ENCODE peak calls at places on chromosome 7, in nine cellular contexts. One of them, this sample, is unnamed.

GRCh38 chr7:78345293-78345692 is 546.7 kb downstream of the PHTF2 start:
- DNase-seq in GM12864: no peak
- DNase-seq in GM20000: no peak
- DNase-seq in astrocyte of the cerebellum: no peak
- DNase-seq in tibial nerve: no peak
- DNase-seq in natural killer cell: no peak
- DNase-seq in astrocyte of the spinal cord: no peak
- DNase-seq in left ventricle myocardium inferior: no peak
- DNase-seq in cardiac fibroblast: no peak
- DNase-seq in this sample: no peak

GRCh38 chr7:74475987-74476350 is 22.3 kb downstream of the GTF2IRD1 start:
- DNase-seq in GM12864: no peak
- DNase-seq in GM20000: no peak
- DNase-seq in astrocyte of the cerebellum: no peak
- DNase-seq in tibial nerve: no peak
- DNase-seq in natural killer cell: no peak
- DNase-seq in astrocyte of the spinal cord: no peak
- DNase-seq in left ventricle myocardium inferior: no peak
- DNase-seq in cardiac fibroblast: no peak
- DNase-seq in this sample: no peak

GRCh38 chr7:152081088-152081487 is 55.6 kb downstream of the GALNT11 start:
- DNase-seq in GM12864: no peak
- DNase-seq in GM20000: no peak
- DNase-seq in astrocyte of the cerebellum: no peak
- DNase-seq in tibial nerve: no peak
- DNase-seq in natural killer cell: no peak
- DNase-seq in astrocyte of the spinal cord: no peak
- DNase-seq in left ventricle myocardium inferior: no peak
- DNase-seq in cardiac fibroblast: no peak
- DNase-seq in this sample: no peak

GRCh38 chr7:87482115-87482514 is 6.6 kb upstream of the ABCB4 start:
- DNase-seq in GM12864: no peak
- DNase-seq in GM20000: no peak
- DNase-seq in astrocyte of the cerebellum: no peak
- DNase-seq in tibial nerve: no peak
- DNase-seq in natural killer cell: no peak
- DNase-seq in astrocyte of the spinal cord: no peak
- DNase-seq in left ventricle myocardium inferior: no peak
- DNase-seq in cardiac fibroblast: no peak
- DNase-seq in this sample: no peak

GRCh38 chr7:45347804-45348203 is 190.2 kb downstream of the RAMP3 start:
- DNase-seq in GM12864: no peak
- DNase-seq in GM20000: no peak
- DNase-seq in astrocyte of the cerebellum: no peak
- DNase-seq in tibial nerve: no peak
- DNase-seq in natural killer cell: no peak
- DNase-seq in astrocyte of the spinal cord: no peak
- DNase-seq in left ventricle myocardium inferior: no peak
- DNase-seq in cardiac fibroblast: no peak
- DNase-seq in this sample: no peak

GRCh38 chr7:41048771-41049170 is 654.1 kb downstream of the INHBA start:
- DNase-seq in GM12864: no peak
- DNase-seq in GM20000: no peak
- DNase-seq in astrocyte of the cerebellum: no peak
- DNase-seq in tibial nerve: no peak
- DNase-seq in natural killer cell: no peak
- DNase-seq in astrocyte of the spinal cord: no peak
- DNase-seq in left ventricle myocardium inferior: no peak
- DNase-seq in cardiac fibroblast: no peak
- DNase-seq in this sample: no peak

GRCh38 chr7:95687759-95688343 is 84.5 kb upstream of the DYNC1I1 start:
- DNase-seq in GM12864: no peak
- DNase-seq in GM20000: no peak
- DNase-seq in astrocyte of the cerebellum: peak
- DNase-seq in tibial nerve: no peak
- DNase-seq in natural killer cell: no peak
- DNase-seq in astrocyte of the spinal cord: peak
- DNase-seq in left ventricle myocardium inferior: no peak
- DNase-seq in cardiac fibroblast: peak
- DNase-seq in this sample: no peak

GRCh38 chr7:17369686-17370426 is 71.4 kb downstream of the AHR start:
- DNase-seq in GM12864: no peak
- DNase-seq in GM20000: no peak
- DNase-seq in astrocyte of the cerebellum: peak
- DNase-seq in tibial nerve: peak
- DNase-seq in natural killer cell: no peak
- DNase-seq in astrocyte of the spinal cord: peak
- DNase-seq in left ventricle myocardium inferior: no peak
- DNase-seq in cardiac fibroblast: peak
- DNase-seq in this sample: no peak

GRCh38 chr7:116097365-116098009 is 66.9 kb upstream of the TFEC start:
- DNase-seq in GM12864: no peak
- DNase-seq in GM20000: no peak
- DNase-seq in astrocyte of the cerebellum: peak
- DNase-seq in tibial nerve: no peak
- DNase-seq in natural killer cell: no peak
- DNase-seq in astrocyte of the spinal cord: peak
- DNase-seq in left ventricle myocardium inferior: no peak
- DNase-seq in cardiac fibroblast: peak
- DNase-seq in this sample: no peak

GRCh38 chr7:139897422-139898085 is 68.5 kb downstream of the TBXAS1 start:
- DNase-seq in GM12864: no peak
- DNase-seq in GM20000: no peak
- DNase-seq in astrocyte of the cerebellum: no peak
- DNase-seq in tibial nerve: no peak
- DNase-seq in natural killer cell: no peak
- DNase-seq in astrocyte of the spinal cord: no peak
- DNase-seq in left ventricle myocardium inferior: no peak
- DNase-seq in cardiac fibroblast: no peak
- DNase-seq in this sample: no peak

GRCh38 chr7:147231275-147231674 is 1114.7 kb downstream of the CNTNAP2 start:
- DNase-seq in GM12864: no peak
- DNase-seq in GM20000: no peak
- DNase-seq in astrocyte of the cerebellum: no peak
- DNase-seq in tibial nerve: no peak
- DNase-seq in natural killer cell: no peak
- DNase-seq in astrocyte of the spinal cord: no peak
- DNase-seq in left ventricle myocardium inferior: no peak
- DNase-seq in cardiac fibroblast: no peak
- DNase-seq in this sample: no peak

GRCh38 chr7:14717711-14718304 is 184.7 kb downstream of the DGKB start:
- DNase-seq in GM12864: no peak
- DNase-seq in GM20000: no peak
- DNase-seq in astrocyte of the cerebellum: peak
- DNase-seq in tibial nerve: no peak
- DNase-seq in natural killer cell: no peak
- DNase-seq in astrocyte of the spinal cord: peak
- DNase-seq in left ventricle myocardium inferior: no peak
- DNase-seq in cardiac fibroblast: peak
- DNase-seq in this sample: no peak

GRCh38 chr7:133771778-133772421 is 355.2 kb upstream of the LRGUK start:
- DNase-seq in GM12864: no peak
- DNase-seq in GM20000: no peak
- DNase-seq in astrocyte of the cerebellum: no peak
- DNase-seq in tibial nerve: no peak
- DNase-seq in natural killer cell: no peak
- DNase-seq in astrocyte of the spinal cord: no peak
- DNase-seq in left ventricle myocardium inferior: no peak
- DNase-seq in cardiac fibroblast: no peak
- DNase-seq in this sample: no peak

GRCh38 chr7:18128846-18129245 is 101.2 kb upstream of the PRPS1L1 start:
- DNase-seq in GM12864: no peak
- DNase-seq in GM20000: no peak
- DNase-seq in astrocyte of the cerebellum: no peak
- DNase-seq in tibial nerve: no peak
- DNase-seq in natural killer cell: no peak
- DNase-seq in astrocyte of the spinal cord: no peak
- DNase-seq in left ventricle myocardium inferior: no peak
- DNase-seq in cardiac fibroblast: no peak
- DNase-seq in this sample: no peak

GRCh38 chr7:44477063-44477830 is 13.2 kb downstream of the NUDCD3 start:
- DNase-seq in GM12864: peak
- DNase-seq in GM20000: peak
- DNase-seq in astrocyte of the cerebellum: peak
- DNase-seq in tibial nerve: peak
- DNase-seq in natural killer cell: peak
- DNase-seq in astrocyte of the spinal cord: peak
- DNase-seq in left ventricle myocardium inferior: peak
- DNase-seq in cardiac fibroblast: peak
- DNase-seq in this sample: peak

GRCh38 chr7:155945670-155946325 is 133.5 kb upstream of the SHH start:
- DNase-seq in GM12864: no peak
- DNase-seq in GM20000: no peak
- DNase-seq in astrocyte of the cerebellum: no peak
- DNase-seq in tibial nerve: no peak
- DNase-seq in natural killer cell: no peak
- DNase-seq in astrocyte of the spinal cord: no peak
- DNase-seq in left ventricle myocardium inferior: no peak
- DNase-seq in cardiac fibroblast: no peak
- DNase-seq in this sample: no peak

DNA sequence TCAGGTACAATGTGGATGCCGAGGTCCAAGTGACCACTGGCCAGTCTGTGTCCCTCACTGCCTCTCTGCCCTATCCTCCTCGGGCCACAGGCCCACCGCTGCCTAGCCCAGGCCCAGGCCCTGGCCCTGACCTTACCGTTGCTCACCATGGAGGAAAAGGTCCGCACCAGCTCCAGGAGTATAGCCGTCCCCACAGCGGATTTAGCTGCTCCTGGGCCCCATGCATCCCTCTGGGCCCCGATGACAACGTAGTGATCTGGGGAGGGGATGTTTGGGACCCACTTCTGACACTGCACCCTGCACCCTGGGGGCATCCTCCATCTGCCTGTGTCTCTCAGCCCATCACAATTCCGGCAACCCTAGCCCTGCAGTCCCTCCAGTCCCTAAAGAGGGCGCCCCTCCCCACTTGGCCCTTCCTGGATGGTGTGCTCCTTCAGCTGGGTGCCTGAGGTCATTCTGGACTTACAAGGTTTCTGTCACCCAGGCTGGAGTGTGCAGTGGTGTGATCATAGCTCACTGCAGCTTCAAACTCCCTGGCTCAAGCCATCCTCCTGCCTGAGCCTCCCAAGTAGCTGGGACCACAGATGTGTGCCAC is 12.1 kb downstream of the TFR2 start:
- DNase-seq in GM12864: no peak
- DNase-seq in GM20000: peak
- DNase-seq in astrocyte of the cerebellum: no peak
- DNase-seq in tibial nerve: no peak
- DNase-seq in natural killer cell: no peak
- DNase-seq in astrocyte of the spinal cord: no peak
- DNase-seq in left ventricle myocardium inferior: no peak
- DNase-seq in cardiac fibroblast: no peak
- DNase-seq in this sample: no peak
- TF ChIP-seq CTCF in GM12864: peak
- TF ChIP-seq CTCF in GM20000: peak
- TF ChIP-seq CTCF in astrocyte of the cerebellum: peak
- TF ChIP-seq CTCF in tibial nerve: no peak
- TF ChIP-seq CTCF in natural killer cell: no peak
- TF ChIP-seq CTCF in astrocyte of the spinal cord: peak
- TF ChIP-seq CTCF in left ventricle myocardium inferior: peak
- TF ChIP-seq CTCF in cardiac fibroblast: peak
- TF ChIP-seq CTCF in this sample: peak

GRCh38 chr7:220151-220841 is 27.9 kb downstream of the FAM20C start:
- DNase-seq in GM12864: no peak
- DNase-seq in GM20000: no peak
- DNase-seq in astrocyte of the cerebellum: no peak
- DNase-seq in tibial nerve: no peak
- DNase-seq in natural killer cell: no peak
- DNase-seq in astrocyte of the spinal cord: no peak
- DNase-seq in left ventricle myocardium inferior: no peak
- DNase-seq in cardiac fibroblast: no peak
- DNase-seq in this sample: no peak
- TF ChIP-seq CTCF in GM12864: no peak
- TF ChIP-seq CTCF in GM20000: no peak
- TF ChIP-seq CTCF in astrocyte of the cerebellum: no peak
- TF ChIP-seq CTCF in tibial nerve: peak
- TF ChIP-seq CTCF in natural killer cell: no peak
- TF ChIP-seq CTCF in astrocyte of the spinal cord: peak
- TF ChIP-seq CTCF in left ventricle myocardium inferior: no peak
- TF ChIP-seq CTCF in cardiac fibroblast: no peak
- TF ChIP-seq CTCF in this sample: no peak

DNA sequence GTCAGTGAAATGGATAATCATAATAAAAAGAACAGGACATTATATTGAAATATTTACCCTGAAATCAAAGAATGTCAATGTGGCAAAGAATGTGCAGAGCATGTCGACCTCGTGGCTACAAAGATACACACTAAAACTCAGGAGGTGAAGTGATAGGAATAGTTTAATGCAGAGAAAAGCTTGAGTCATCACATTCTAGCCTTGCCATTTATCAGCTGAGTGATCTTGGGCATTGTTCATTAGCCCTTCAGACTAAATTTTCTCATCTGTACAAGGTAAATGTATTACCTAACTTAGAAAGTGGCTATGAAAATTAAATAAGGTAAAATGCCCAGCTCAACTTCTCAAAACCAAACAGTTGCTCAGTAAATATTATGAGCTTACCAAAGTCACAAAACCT is 22.6 kb downstream of the CALCR start:
- DNase-seq in GM12864: no peak
- DNase-seq in GM20000: no peak
- DNase-seq in astrocyte of the cerebellum: no peak
- DNase-seq in tibial nerve: no peak
- DNase-seq in natural killer cell: no peak
- DNase-seq in astrocyte of the spinal cord: no peak
- DNase-seq in left ventricle myocardium inferior: no peak
- DNase-seq in cardiac fibroblast: no peak
- DNase-seq in this sample: no peak
- TF ChIP-seq CTCF in GM12864: no peak
- TF ChIP-seq CTCF in GM20000: no peak
- TF ChIP-seq CTCF in astrocyte of the cerebellum: no peak
- TF ChIP-seq CTCF in tibial nerve: no peak
- TF ChIP-seq CTCF in natural killer cell: no peak
- TF ChIP-seq CTCF in astrocyte of the spinal cord: no peak
- TF ChIP-seq CTCF in left ventricle myocardium inferior: no peak
- TF ChIP-seq CTCF in cardiac fibroblast: no peak
- TF ChIP-seq CTCF in this sample: no peak

DNA sequence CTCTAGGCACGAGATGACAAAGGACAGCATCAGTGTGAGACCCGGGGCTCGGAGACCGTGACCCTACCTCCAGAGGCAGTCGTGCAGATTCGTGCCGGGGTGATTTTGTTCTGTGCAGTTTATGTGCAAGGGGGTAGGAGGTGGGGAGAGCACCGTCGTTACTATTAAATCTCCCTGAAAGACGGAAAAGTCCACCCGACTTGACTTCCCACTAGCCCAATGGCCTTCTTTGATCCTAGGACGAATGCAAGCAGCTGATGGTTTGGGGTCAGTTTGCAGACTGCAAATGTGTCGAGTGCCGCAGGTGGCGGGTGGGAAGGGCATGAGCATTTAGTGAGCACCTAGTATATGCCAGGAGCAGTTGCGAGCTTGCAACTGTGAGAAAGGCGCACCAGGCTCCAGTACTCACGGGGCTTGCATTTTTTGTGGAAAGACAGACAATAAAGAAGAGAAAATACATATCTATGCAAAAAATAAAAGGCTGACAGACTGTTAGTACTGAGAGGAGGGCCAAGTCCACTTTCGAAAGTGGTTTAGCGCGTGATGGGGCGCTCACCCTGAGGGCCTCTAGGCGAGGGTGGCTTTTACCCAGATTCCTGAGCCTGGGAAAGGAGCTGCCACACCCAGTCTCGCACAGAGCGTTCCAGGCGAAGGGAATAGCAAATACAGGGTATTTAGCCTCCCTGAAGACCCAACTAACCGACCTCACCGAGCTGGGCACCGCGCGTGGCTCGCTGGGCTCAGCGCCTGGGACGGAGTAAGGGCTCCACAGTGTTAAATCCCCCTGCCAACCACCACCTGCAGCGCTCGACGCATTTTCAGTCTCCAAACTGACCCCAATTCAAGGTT is 941 bp upstream of the OSBPL3 start:
- DNase-seq in GM12864: no peak
- DNase-seq in GM20000: peak
- DNase-seq in astrocyte of the cerebellum: no peak
- DNase-seq in tibial nerve: peak
- DNase-seq in natural killer cell: peak
- DNase-seq in astrocyte of the spinal cord: peak
- DNase-seq in left ventricle myocardium inferior: no peak
- DNase-seq in cardiac fibroblast: peak
- DNase-seq in this sample: peak
- TF ChIP-seq CTCF in GM12864: peak
- TF ChIP-seq CTCF in GM20000: no peak
- TF ChIP-seq CTCF in astrocyte of the cerebellum: no peak
- TF ChIP-seq CTCF in tibial nerve: no peak
- TF ChIP-seq CTCF in natural killer cell: no peak
- TF ChIP-seq CTCF in astrocyte of the spinal cord: no peak
- TF ChIP-seq CTCF in left ventricle myocardium inferior: no peak
- TF ChIP-seq CTCF in cardiac fibroblast: no peak
- TF ChIP-seq CTCF in this sample: no peak

This sample was measured in GM10248.